ENCODE peak calls at places on chromosomes 13 and 19, in eight cellular contexts. F, B, I, M, Q, N, Y and X are unnamed samples.
A peak's percentile ranks its signal among the peaks of the same experiment; 100 is the strongest.

GRCh38 chr13:65966991-65967451 is 1263.1 kb downstream of the PCDH9 start:
- DNase-seq in B (no peak), Y (no peak), Q (no peak), I (no peak), M (no peak), F (no peak), N (no peak), X (peak; percentile 85)

GRCh38 chr19:1503089-1503924 is 9.5 kb downstream of the ADAMTSL5 start:
- DNase-seq in Q (peak; percentile 62), M (peak; percentile 56), Y (peak; percentile 50), F (peak; percentile 80), I (peak; percentile 61), B (no peak), N (no peak), X (no peak)

GRCh38 chr19:42220751-42221097 is 612 bp downstream of the ZNF526 start:
- DNase-seq in N (no peak), B (no peak), M (no peak), Y (no peak), I (no peak), F (no peak), Q (no peak), X (no peak)

GRCh38 chr13:49791214-49791752 is 1.2 kb downstream of the KPNA3 start:
- DNase-seq in I (no peak), Q (peak; percentile 58), N (no peak), F (no peak), M (peak; percentile 25), Y (peak; percentile 12), B (no peak), X (peak; percentile 26)

GRCh38 chr19:504634-505033 is 2.7 kb upstream of the TPGS1 start:
- DNase-seq in N (no peak), M (no peak), I (no peak), Q (no peak), Y (no peak), B (no peak), F (no peak), X (no peak)

GRCh38 chr13:24887759-24888158 is 123.8 kb downstream of the RNF17 start:
- DNase-seq in I (no peak), Q (no peak), Y (no peak), B (no peak), N (no peak), F (no peak), M (no peak), X (no peak)

GRCh38 chr13:26442541-26442940 is 114.9 kb upstream of the WASF3 start:
- DNase-seq in M (no peak), F (no peak), B (no peak), Q (no peak), I (no peak), Y (no peak), N (no peak), X (no peak)

GRCh38 chr13:76745246-76746200 is 140.7 kb downstream of the KCTD12 start:
- DNase-seq in N (no peak), Q (no peak), B (no peak), M (no peak), Y (no peak), I (no peak), F (no peak), X (no peak)

GRCh38 chr19:39436350-39436716 is 584 bp upstream of the RPS16 start:
- DNase-seq in B (no peak), I (no peak), F (no peak), Y (no peak), M (no peak), Q (no peak), N (no peak), X (no peak)

GRCh38 chr19:45547965-45548609 is 36.5 kb downstream of the OPA3 start:
- DNase-seq in N (no peak), I (no peak), Y (no peak), B (no peak), M (no peak), Q (peak; percentile 85), F (no peak), X (peak; percentile 70)

GRCh38 chr13:73417012-73417615 is 358.3 kb downstream of the KLF5 start:
- DNase-seq in Y (no peak), M (no peak), I (no peak), B (no peak), Q (no peak), F (no peak), N (no peak), X (peak; percentile 29)

GRCh38 chr19:45632468-45633196 is 6.6 kb downstream of the EML2 start:
- DNase-seq in B (peak; percentile 88), Y (no peak), F (peak; percentile 51), I (peak; percentile 51), Q (peak; percentile 80), N (peak; percentile 61), M (no peak), X (no peak)

GRCh38 chr19:43780706-43781525 is at the start of gene KCNN4:
- DNase-seq in F (peak; percentile 71), B (no peak), I (no peak), N (no peak), Y (peak; percentile 54), M (peak; percentile 51), Q (peak; percentile 81), X (no peak)

GRCh38 chr19:31377736-31378135 is 28.5 kb upstream of the TSHZ3 start:
- DNase-seq in F (no peak), Q (no peak), I (no peak), B (no peak), N (no peak), M (no peak), Y (no peak), X (no peak)

GRCh38 chr19:11578342-11579142 is 1.1 kb upstream of the ACP5 start:
- DNase-seq in F (peak; percentile 41), Y (peak; percentile 37), N (no peak), Q (peak; percentile 74), B (no peak), I (peak; percentile 46), M (peak; percentile 43), X (no peak)

GRCh38 chr13:19862511-19863313 is 737 bp downstream of the ZMYM5 start:
- DNase-seq in Q (peak; percentile 51), I (peak; percentile 16), Y (peak; percentile 48), N (no peak), F (peak; percentile 55), B (peak; percentile 24), M (peak; percentile 54), X (no peak)

GRCh38 chr19:6577410-6578125 is 13.4 kb downstream of the CD70 start:
- DNase-seq in F (no peak), I (no peak), B (no peak), M (no peak), N (no peak), Y (no peak), Q (peak; percentile 52), X (peak; percentile 87)

GRCh38 chr19:8611391-8611883 is 922 bp upstream of the ADAMTS10 start:
- DNase-seq in N (no peak), I (peak; percentile 31), Q (peak; percentile 32), F (no peak), B (no peak), Y (no peak), M (no peak), X (no peak)

GRCh38 chr19:41940443-41941409 is 12.5 kb upstream of the ERFL start:
- DNase-seq in F (no peak), M (no peak), Q (no peak), N (no peak), B (no peak), I (no peak), Y (no peak), X (no peak)

GRCh38 chr13:35927554-35927953 is 203.6 kb downstream of the DCLK1 start:
- DNase-seq in B (no peak), M (no peak), I (peak; percentile 45), Y (no peak), N (peak; percentile 3), Q (peak; percentile 20), F (no peak), X (no peak)

GRCh38 chr19:3403489-3404323 is 37.3 kb downstream of the NFIC start:
- DNase-seq in M (no peak), I (peak; percentile 93), Y (no peak), F (no peak), B (no peak), Q (peak; percentile 65), N (peak; percentile 93), X (no peak)

GRCh38 chr13:78404961-78405360 is 198.4 kb downstream of the POU4F1 start:
- DNase-seq in Y (no peak), Q (no peak), F (no peak), M (no peak), N (no peak), B (no peak), I (no peak), X (no peak)

GRCh38 chr13:29849071-29849541 is 1.3 kb downstream of the UBL3 start:
- DNase-seq in B (no peak), Q (peak; percentile 43), N (no peak), I (no peak), F (no peak), M (peak; percentile 47), Y (peak; percentile 61), X (peak; percentile 39)

GRCh38 chr13:59666504-59666903 is 497.2 kb downstream of the DIAPH3 start:
- DNase-seq in I (no peak), N (no peak), B (no peak), Q (no peak), Y (no peak), M (no peak), F (no peak), X (no peak)

GRCh38 chr13:27306364-27306763 is 35.7 kb downstream of the RASL11A start:
- DNase-seq in Y (no peak), F (no peak), N (no peak), I (no peak), M (no peak), Q (no peak), B (no peak), X (no peak)

GRCh38 chr19:35745328-35746086 is at the start of the genes PSENEN and U2AF1L4:
- DNase-seq in I (peak; percentile 98), Q (peak; percentile 97), N (peak; percentile 93), F (peak; percentile 92), Y (peak; percentile 99), M (peak; percentile 98), B (peak; percentile 99), X (peak; percentile 97)
- H3K4me1 ChIP-seq in I (peaks cover 23% of the 10 kb centered on the region), Q (no peaks in the 10 kb centered on the region), N (peaks cover 31% of the 10 kb centered on the region), F (peaks cover 39% of the 10 kb centered on the region), Y (peaks cover 63% of the 10 kb centered on the region), M (peaks cover 66% of the 10 kb centered on the region), B (peaks cover 12% of the 10 kb centered on the region), X (peaks cover 9% of the 10 kb centered on the region)

GRCh38 chr13:113855931-113856715 is 7.8 kb downstream of the GAS6 start:
- DNase-seq in F (peak; percentile 8), N (no peak), Y (no peak), I (peak; percentile 13), B (no peak), M (no peak), Q (no peak), X (no peak)
- H3K4me1 ChIP-seq in F (peaks cover 13% of the 10 kb centered on the region), N (peaks cover 42% of the 10 kb centered on the region), Y (peaks cover 14% of the 10 kb centered on the region), I (peaks cover 62% of the 10 kb centered on the region), B (peaks cover 27% of the 10 kb centered on the region), M (peaks cover 7% of the 10 kb centered on the region), Q (peaks cover 58% of the 10 kb centered on the region), X (no peaks in the 10 kb centered on the region)

GRCh38 chr19:46950526-46951235 is 69.0 kb upstream of the NPAS1 start:
- DNase-seq in F (no peak), M (no peak), I (no peak), Q (no peak), Y (no peak), N (no peak), B (no peak), X (no peak)
- H3K4me1 ChIP-seq in F (peaks cover 22% of the 10 kb centered on the region), M (peaks cover 56% of the 10 kb centered on the region), I (peaks cover 19% of the 10 kb centered on the region), Q (peaks cover 27% of the 10 kb centered on the region), Y (peaks cover 74% of the 10 kb centered on the region), N (peaks cover 24% of the 10 kb centered on the region), B (peaks cover 1% of the 10 kb centered on the region), X (peaks cover 8% of the 10 kb centered on the region)

DNA sequence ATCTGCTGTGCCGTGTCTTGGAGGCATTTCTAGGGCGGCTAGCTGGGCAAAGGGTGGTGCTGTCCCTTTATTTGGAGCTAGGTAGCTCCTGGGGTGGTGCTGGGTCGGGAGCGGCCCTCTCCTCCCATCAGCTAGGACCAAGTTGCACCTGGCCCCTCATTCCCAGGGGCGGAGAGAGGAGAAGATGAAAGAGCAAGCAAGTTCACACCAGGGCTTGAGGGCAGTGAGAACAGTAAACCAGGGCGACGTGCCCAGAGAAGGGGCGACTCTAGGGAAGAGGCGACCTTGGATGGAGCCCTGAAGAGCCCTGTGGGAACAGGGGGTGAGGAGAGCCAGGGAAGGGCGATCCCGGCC is 17.0 kb upstream of the KCNN1 start:
- DNase-seq in Q (no peak), M (no peak), I (no peak), N (no peak), F (no peak), Y (peak; percentile 13), B (no peak), X (no peak)
- H3K4me1 ChIP-seq in Q (peaks cover 5% of the 10 kb centered on the region), M (peaks cover 57% of the 10 kb centered on the region), I (peaks cover 36% of the 10 kb centered on the region), N (peaks cover 20% of the 10 kb centered on the region), F (peaks cover 53% of the 10 kb centered on the region), Y (peaks cover 59% of the 10 kb centered on the region), B (peaks cover 51% of the 10 kb centered on the region), X (peaks cover 44% of the 10 kb centered on the region)